ENCODE peak calls at places on chromosomes 2 and 18, in seven cellular contexts. One of them, this sample, is unnamed. For H3K36me3, the result is how much of the 10 kb centered on the place peaks cover.

GRCh38 chr2:3175568-3175955 is 202.1 kb downstream of the EIPR1 start:
- DNase-seq in HepG2: no peak
- DNase-seq in SK-N-SH: no peak
- DNase-seq in K562: no peak
- DNase-seq in HCT116: no peak
- DNase-seq in GM12878: no peak
- DNase-seq in endothelial cell of umbilical vein: no peak
- DNase-seq in this sample: no peak

GRCh38 chr2:240981871-240982800 is 16.3 kb upstream of the SNED1 start:
- DNase-seq in HepG2: no peak
- DNase-seq in SK-N-SH: no peak
- DNase-seq in K562: no peak
- DNase-seq in HCT116: no peak
- DNase-seq in GM12878: no peak
- DNase-seq in endothelial cell of umbilical vein: no peak
- DNase-seq in this sample: no peak

GRCh38 chr2:145036421-145036901 is 516.5 kb upstream of the ZEB2 start:
- DNase-seq in HepG2: no peak
- DNase-seq in SK-N-SH: no peak
- DNase-seq in K562: no peak
- DNase-seq in HCT116: no peak
- DNase-seq in GM12878: no peak
- DNase-seq in endothelial cell of umbilical vein: no peak
- DNase-seq in this sample: no peak

GRCh38 chr2:150486539-150487484 is 655 bp downstream of the RND3 start:
- DNase-seq in HepG2: no peak
- DNase-seq in SK-N-SH: peak
- DNase-seq in K562: no peak
- DNase-seq in HCT116: no peak
- DNase-seq in GM12878: no peak
- DNase-seq in endothelial cell of umbilical vein: peak
- DNase-seq in this sample: no peak

GRCh38 chr18:48334845-48335244 is 74.3 kb downstream of the ZBTB7C start:
- DNase-seq in HepG2: no peak
- DNase-seq in SK-N-SH: no peak
- DNase-seq in K562: no peak
- DNase-seq in HCT116: no peak
- DNase-seq in GM12878: no peak
- DNase-seq in endothelial cell of umbilical vein: no peak
- DNase-seq in this sample: no peak

GRCh38 chr18:58755304-58756010 is 84.2 kb downstream of the MALT1 start:
- DNase-seq in HepG2: no peak
- DNase-seq in SK-N-SH: no peak
- DNase-seq in K562: no peak
- DNase-seq in HCT116: no peak
- DNase-seq in GM12878: no peak
- DNase-seq in endothelial cell of umbilical vein: no peak
- DNase-seq in this sample: no peak

GRCh38 chr2:177020524-177021119 is 192.0 kb upstream of the HNRNPA3 start:
- DNase-seq in HepG2: no peak
- DNase-seq in SK-N-SH: no peak
- DNase-seq in K562: no peak
- DNase-seq in HCT116: no peak
- DNase-seq in GM12878: no peak
- DNase-seq in endothelial cell of umbilical vein: no peak
- DNase-seq in this sample: no peak

GRCh38 chr2:12282780-12283695 is 433.7 kb upstream of the TRIB2 start:
- DNase-seq in HepG2: no peak
- DNase-seq in SK-N-SH: no peak
- DNase-seq in K562: no peak
- DNase-seq in HCT116: no peak
- DNase-seq in GM12878: no peak
- DNase-seq in endothelial cell of umbilical vein: no peak
- DNase-seq in this sample: no peak

GRCh38 chr2:188367164-188367563 is 75.5 kb downstream of the GULP1 start:
- DNase-seq in HepG2: no peak
- DNase-seq in SK-N-SH: no peak
- DNase-seq in K562: no peak
- DNase-seq in HCT116: no peak
- DNase-seq in GM12878: no peak
- DNase-seq in endothelial cell of umbilical vein: no peak
- DNase-seq in this sample: no peak

GRCh38 chr2:173806761-173807160 is 158.4 kb downstream of the SP3 start:
- DNase-seq in HepG2: no peak
- DNase-seq in SK-N-SH: no peak
- DNase-seq in K562: no peak
- DNase-seq in HCT116: no peak
- DNase-seq in GM12878: no peak
- DNase-seq in endothelial cell of umbilical vein: no peak
- DNase-seq in this sample: no peak

GRCh38 chr2:69390001-69390400 is 3.0 kb upstream of the GFPT1 start:
- DNase-seq in HepG2: no peak
- DNase-seq in SK-N-SH: no peak
- DNase-seq in K562: no peak
- DNase-seq in HCT116: no peak
- DNase-seq in GM12878: no peak
- DNase-seq in endothelial cell of umbilical vein: no peak
- DNase-seq in this sample: no peak

GRCh38 chr2:64859208-64860161 is 129.7 kb upstream of the SLC1A4 start:
- DNase-seq in HepG2: no peak
- DNase-seq in SK-N-SH: peak
- DNase-seq in K562: peak
- DNase-seq in HCT116: peak
- DNase-seq in GM12878: no peak
- DNase-seq in endothelial cell of umbilical vein: peak
- DNase-seq in this sample: peak

GRCh38 chr2:59204040-59204439 is 962.9 kb upstream of the FANCL start:
- DNase-seq in HepG2: no peak
- DNase-seq in SK-N-SH: no peak
- DNase-seq in K562: no peak
- DNase-seq in HCT116: no peak
- DNase-seq in GM12878: no peak
- DNase-seq in endothelial cell of umbilical vein: no peak
- DNase-seq in this sample: no peak

GRCh38 chr2:162221064-162221463 is 22.2 kb downstream of the FAP start:
- DNase-seq in HepG2: peak
- DNase-seq in SK-N-SH: peak
- DNase-seq in K562: peak
- DNase-seq in HCT116: peak
- DNase-seq in GM12878: no peak
- DNase-seq in endothelial cell of umbilical vein: peak
- DNase-seq in this sample: no peak

GRCh38 chr2:96484096-96484495 is 21.1 kb downstream of the NEURL3 start:
- DNase-seq in HepG2: no peak
- DNase-seq in SK-N-SH: no peak
- DNase-seq in K562: no peak
- DNase-seq in HCT116: no peak
- DNase-seq in GM12878: no peak
- DNase-seq in endothelial cell of umbilical vein: no peak
- DNase-seq in this sample: no peak

GRCh38 chr2:107694667-107695066 is 132.0 kb upstream of the RGPD4 start:
- DNase-seq in HepG2: no peak
- DNase-seq in SK-N-SH: no peak
- DNase-seq in K562: no peak
- DNase-seq in HCT116: no peak
- DNase-seq in GM12878: no peak
- DNase-seq in endothelial cell of umbilical vein: no peak
- DNase-seq in this sample: no peak

GRCh38 chr2:36507408-36507812 is 90.6 kb downstream of the FEZ2 start:
- DNase-seq in HepG2: peak
- DNase-seq in SK-N-SH: peak
- DNase-seq in K562: peak
- DNase-seq in HCT116: peak
- DNase-seq in GM12878: no peak
- DNase-seq in endothelial cell of umbilical vein: peak
- DNase-seq in this sample: peak

GRCh38 chr18:36295880-36296301 is 1.6 kb upstream of the FHOD3 start:
- DNase-seq in HepG2: no peak
- DNase-seq in SK-N-SH: no peak
- DNase-seq in K562: no peak
- DNase-seq in HCT116: no peak
- DNase-seq in GM12878: no peak
- DNase-seq in endothelial cell of umbilical vein: no peak
- DNase-seq in this sample: no peak

GRCh38 chr2:119136093-119136492 is 22.5 kb downstream of the C1QL2 start:
- DNase-seq in HepG2: no peak
- DNase-seq in SK-N-SH: no peak
- DNase-seq in K562: no peak
- DNase-seq in HCT116: no peak
- DNase-seq in GM12878: no peak
- DNase-seq in endothelial cell of umbilical vein: no peak
- DNase-seq in this sample: no peak

DNA sequence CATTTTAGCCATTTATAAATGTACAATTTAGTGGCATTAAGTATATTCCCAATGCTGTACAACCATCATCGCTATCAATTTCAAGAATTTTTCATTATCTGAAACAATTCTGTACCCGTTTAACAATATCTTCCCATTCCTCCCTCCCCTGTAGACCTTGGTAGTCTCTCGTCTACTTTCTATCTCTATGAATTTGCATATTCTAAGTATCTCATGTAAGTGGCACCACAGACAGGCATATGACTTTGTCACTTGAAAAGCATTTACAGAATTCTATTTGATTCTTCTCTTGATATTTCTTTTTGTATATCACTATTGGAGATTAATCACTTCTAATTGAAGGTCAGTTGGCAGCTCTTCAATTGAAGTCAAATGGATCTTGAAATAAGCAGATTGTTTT is 48.0 kb downstream of the CCDC138 start:
- DNase-seq in HepG2: no peak
- DNase-seq in SK-N-SH: no peak
- DNase-seq in K562: no peak
- DNase-seq in HCT116: no peak
- DNase-seq in GM12878: no peak
- DNase-seq in endothelial cell of umbilical vein: no peak
- DNase-seq in this sample: no peak
- TF ChIP-seq POLR2AphosphoS5 in HepG2: no peak
- TF ChIP-seq POLR2AphosphoS5 in SK-N-SH: no peak
- TF ChIP-seq POLR2AphosphoS5 in K562: no peak
- TF ChIP-seq POLR2AphosphoS5 in HCT116: no peak
- TF ChIP-seq POLR2AphosphoS5 in GM12878: no peak
- TF ChIP-seq POLR2AphosphoS5 in endothelial cell of umbilical vein: no peak
- TF ChIP-seq POLR2AphosphoS5 in this sample: no peak

DNA sequence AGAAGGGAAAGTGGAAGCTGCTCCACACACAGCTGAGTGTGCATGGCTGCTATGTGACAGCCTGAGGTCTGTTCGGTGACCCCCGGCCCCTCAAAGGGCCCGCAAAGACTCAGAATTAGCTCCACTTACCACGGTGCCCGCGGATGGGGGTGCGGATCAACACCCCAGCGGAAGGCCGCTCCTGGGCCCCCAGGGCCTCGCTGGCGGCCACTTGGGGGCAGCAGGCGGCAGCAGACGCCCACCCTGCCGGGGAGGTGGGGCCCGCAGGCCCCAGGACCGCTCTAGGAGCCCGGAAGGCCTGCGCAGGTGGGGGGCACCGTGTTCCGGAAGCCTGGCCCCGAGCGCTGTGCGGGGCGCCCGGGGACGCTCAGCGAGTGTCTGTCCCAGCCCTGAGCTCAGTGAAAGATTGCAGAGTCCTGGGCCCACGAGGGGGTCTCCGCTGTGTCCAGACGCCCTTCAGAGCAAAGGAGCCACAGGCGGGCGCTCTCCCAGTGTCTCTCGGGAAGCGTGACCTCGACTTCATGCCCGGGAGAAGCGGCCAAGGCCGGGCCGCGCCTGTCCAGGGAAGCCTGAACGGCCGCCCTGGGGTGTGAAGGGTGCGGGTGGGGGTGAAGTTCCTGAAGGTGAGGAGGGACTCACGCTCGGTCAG is 118.6 kb downstream of the VAPA start:
- DNase-seq in HepG2: no peak
- DNase-seq in SK-N-SH: peak
- DNase-seq in K562: no peak
- DNase-seq in HCT116: no peak
- DNase-seq in GM12878: no peak
- DNase-seq in endothelial cell of umbilical vein: peak
- DNase-seq in this sample: no peak
- H3K9ac ChIP-seq in HepG2: no peak
- H3K9ac ChIP-seq in SK-N-SH: no peak
- H3K9ac ChIP-seq in K562: no peak
- H3K9ac ChIP-seq in HCT116: no peak
- H3K9ac ChIP-seq in GM12878: no peak
- H3K9ac ChIP-seq in endothelial cell of umbilical vein: no peak
- H3K9ac ChIP-seq in this sample: no peak

GRCh38 chr2:224252601-224253000 is 149.3 kb downstream of the FAM124B start:
- DNase-seq in HepG2: no peak
- DNase-seq in SK-N-SH: peak
- DNase-seq in K562: no peak
- DNase-seq in HCT116: no peak
- DNase-seq in GM12878: no peak
- DNase-seq in endothelial cell of umbilical vein: no peak
- DNase-seq in this sample: no peak
- H3K36me3 ChIP-seq in HepG2: under half
- H3K36me3 ChIP-seq in SK-N-SH: under half
- H3K36me3 ChIP-seq in K562: under half
- H3K36me3 ChIP-seq in HCT116: under half
- H3K36me3 ChIP-seq in GM12878: under half
- H3K36me3 ChIP-seq in endothelial cell of umbilical vein: under half
- H3K36me3 ChIP-seq in this sample: under half

DNA sequence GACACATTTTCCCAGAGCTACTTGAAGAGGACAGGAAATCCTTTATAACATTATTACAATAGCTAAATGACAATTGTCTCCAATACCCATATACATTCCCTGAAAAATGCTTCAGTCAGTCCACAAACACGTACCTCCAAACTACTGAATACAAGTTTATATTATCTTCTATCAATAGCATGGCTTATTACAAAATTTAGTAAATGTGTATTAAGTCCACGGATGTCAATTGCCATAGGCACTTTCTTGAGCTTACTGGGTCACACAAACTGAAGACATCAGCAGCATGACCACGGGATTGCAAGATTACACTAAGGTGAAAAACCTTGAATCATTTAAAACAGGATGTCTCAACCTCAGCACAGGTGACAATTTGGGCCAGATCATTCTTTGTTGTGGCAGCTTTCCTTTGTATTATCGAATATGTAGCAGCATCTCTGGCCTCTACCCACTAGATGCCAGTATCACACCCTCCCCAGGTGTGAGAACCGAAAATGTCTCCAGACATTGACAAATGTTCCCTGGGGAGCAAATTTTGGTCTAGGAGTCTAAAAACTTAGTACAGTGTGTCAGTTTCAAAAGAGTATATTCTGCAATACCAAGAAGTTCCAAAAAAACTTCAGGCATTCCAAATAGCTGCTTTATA is 1.4 kb downstream of the MBD2 start:
- DNase-seq in HepG2: peak
- DNase-seq in SK-N-SH: no peak
- DNase-seq in K562: no peak
- DNase-seq in HCT116: peak
- DNase-seq in GM12878: peak
- DNase-seq in endothelial cell of umbilical vein: no peak
- DNase-seq in this sample: no peak
- TF ChIP-seq POLR2AphosphoS5 in HepG2: no peak
- TF ChIP-seq POLR2AphosphoS5 in SK-N-SH: no peak
- TF ChIP-seq POLR2AphosphoS5 in K562: no peak
- TF ChIP-seq POLR2AphosphoS5 in HCT116: no peak
- TF ChIP-seq POLR2AphosphoS5 in GM12878: peak
- TF ChIP-seq POLR2AphosphoS5 in endothelial cell of umbilical vein: no peak
- TF ChIP-seq POLR2AphosphoS5 in this sample: no peak